ENCODE peak calls at places on chromosomes 12 and 14, in ten cellular contexts. One of them, this sample, is unnamed.

GRCh38 chr12:19988457-19988856 is 379.9 kb upstream of the PDE3A start:
- DNase-seq in T-helper 2 cell: no peak
- DNase-seq in WTC11: no peak
- DNase-seq in lower leg skin: no peak
- DNase-seq in A673: no peak
- DNase-seq in stimulated activated CD4-positive, alpha-beta T cell treated with anti-CD3 and anti-CD28 coated beads, Interleukin-2, amount 100 ng/mL, for 48 hours: no peak
- DNase-seq in fibroblast of the conjunctiva: peak; percentile 26
- DNase-seq in Caco-2: no peak
- DNase-seq in breast epithelium: no peak
- DNase-seq in effector memory CD8-positive, alpha-beta T cell: no peak
- DNase-seq in this sample: no peak

GRCh38 chr14:33914676-33915516 is 36.0 kb downstream of the EGLN3 start:
- DNase-seq in T-helper 2 cell: no peak
- DNase-seq in WTC11: no peak
- DNase-seq in lower leg skin: no peak
- DNase-seq in A673: peak; percentile 39
- DNase-seq in stimulated activated CD4-positive, alpha-beta T cell treated with anti-CD3 and anti-CD28 coated beads, Interleukin-2, amount 100 ng/mL, for 48 hours: no peak
- DNase-seq in fibroblast of the conjunctiva: peak; percentile 26
- DNase-seq in Caco-2: no peak
- DNase-seq in breast epithelium: no peak
- DNase-seq in effector memory CD8-positive, alpha-beta T cell: no peak
- DNase-seq in this sample: no peak

GRCh38 chr14:100539319-100539645 is 47.9 kb downstream of the BEGAIN start:
- DNase-seq in T-helper 2 cell: no peak
- DNase-seq in WTC11: no peak
- DNase-seq in lower leg skin: no peak
- DNase-seq in A673: no peak
- DNase-seq in stimulated activated CD4-positive, alpha-beta T cell treated with anti-CD3 and anti-CD28 coated beads, Interleukin-2, amount 100 ng/mL, for 48 hours: no peak
- DNase-seq in fibroblast of the conjunctiva: no peak
- DNase-seq in Caco-2: no peak
- DNase-seq in breast epithelium: peak; percentile 31
- DNase-seq in effector memory CD8-positive, alpha-beta T cell: no peak
- DNase-seq in this sample: no peak

GRCh38 chr12:17192721-17193120 is 586.8 kb upstream of the LMO3 start:
- DNase-seq in T-helper 2 cell: no peak
- DNase-seq in WTC11: no peak
- DNase-seq in lower leg skin: no peak
- DNase-seq in A673: no peak
- DNase-seq in stimulated activated CD4-positive, alpha-beta T cell treated with anti-CD3 and anti-CD28 coated beads, Interleukin-2, amount 100 ng/mL, for 48 hours: no peak
- DNase-seq in fibroblast of the conjunctiva: no peak
- DNase-seq in Caco-2: no peak
- DNase-seq in breast epithelium: no peak
- DNase-seq in effector memory CD8-positive, alpha-beta T cell: no peak
- DNase-seq in this sample: no peak

GRCh38 chr14:74671789-74672188 is 41.1 kb downstream of the AREL1 start:
- DNase-seq in T-helper 2 cell: no peak
- DNase-seq in WTC11: no peak
- DNase-seq in lower leg skin: no peak
- DNase-seq in A673: no peak
- DNase-seq in stimulated activated CD4-positive, alpha-beta T cell treated with anti-CD3 and anti-CD28 coated beads, Interleukin-2, amount 100 ng/mL, for 48 hours: no peak
- DNase-seq in fibroblast of the conjunctiva: no peak
- DNase-seq in Caco-2: no peak
- DNase-seq in breast epithelium: no peak
- DNase-seq in effector memory CD8-positive, alpha-beta T cell: no peak
- DNase-seq in this sample: no peak

GRCh38 chr14:50820786-50821185 is 10.2 kb downstream of the NIN start:
- DNase-seq in T-helper 2 cell: no peak
- DNase-seq in WTC11: no peak
- DNase-seq in lower leg skin: no peak
- DNase-seq in A673: no peak
- DNase-seq in stimulated activated CD4-positive, alpha-beta T cell treated with anti-CD3 and anti-CD28 coated beads, Interleukin-2, amount 100 ng/mL, for 48 hours: no peak
- DNase-seq in fibroblast of the conjunctiva: no peak
- DNase-seq in Caco-2: no peak
- DNase-seq in breast epithelium: no peak
- DNase-seq in effector memory CD8-positive, alpha-beta T cell: no peak
- DNase-seq in this sample: no peak

GRCh38 chr14:100309028-100309718 is 2.9 kb upstream of the SLC25A29 start:
- DNase-seq in T-helper 2 cell: no peak
- DNase-seq in WTC11: no peak
- DNase-seq in lower leg skin: no peak
- DNase-seq in A673: no peak
- DNase-seq in stimulated activated CD4-positive, alpha-beta T cell treated with anti-CD3 and anti-CD28 coated beads, Interleukin-2, amount 100 ng/mL, for 48 hours: no peak
- DNase-seq in fibroblast of the conjunctiva: no peak
- DNase-seq in Caco-2: no peak
- DNase-seq in breast epithelium: no peak
- DNase-seq in effector memory CD8-positive, alpha-beta T cell: no peak
- DNase-seq in this sample: no peak

GRCh38 chr12:14635776-14636175 is 60.6 kb downstream of the GUCY2C start:
- DNase-seq in T-helper 2 cell: no peak
- DNase-seq in WTC11: no peak
- DNase-seq in lower leg skin: no peak
- DNase-seq in A673: no peak
- DNase-seq in stimulated activated CD4-positive, alpha-beta T cell treated with anti-CD3 and anti-CD28 coated beads, Interleukin-2, amount 100 ng/mL, for 48 hours: no peak
- DNase-seq in fibroblast of the conjunctiva: no peak
- DNase-seq in Caco-2: no peak
- DNase-seq in breast epithelium: no peak
- DNase-seq in effector memory CD8-positive, alpha-beta T cell: no peak
- DNase-seq in this sample: no peak

GRCh38 chr14:105517096-105517495 is 9.3 kb upstream of the TMEM121 start:
- DNase-seq in T-helper 2 cell: no peak
- DNase-seq in WTC11: no peak
- DNase-seq in lower leg skin: no peak
- DNase-seq in A673: no peak
- DNase-seq in stimulated activated CD4-positive, alpha-beta T cell treated with anti-CD3 and anti-CD28 coated beads, Interleukin-2, amount 100 ng/mL, for 48 hours: no peak
- DNase-seq in fibroblast of the conjunctiva: no peak
- DNase-seq in Caco-2: no peak
- DNase-seq in breast epithelium: no peak
- DNase-seq in effector memory CD8-positive, alpha-beta T cell: no peak
- DNase-seq in this sample: no peak

GRCh38 chr14:104544362-104544761 is 35.2 kb upstream of the C14orf180 start:
- DNase-seq in T-helper 2 cell: no peak
- DNase-seq in WTC11: no peak
- DNase-seq in lower leg skin: no peak
- DNase-seq in A673: no peak
- DNase-seq in stimulated activated CD4-positive, alpha-beta T cell treated with anti-CD3 and anti-CD28 coated beads, Interleukin-2, amount 100 ng/mL, for 48 hours: no peak
- DNase-seq in fibroblast of the conjunctiva: no peak
- DNase-seq in Caco-2: no peak
- DNase-seq in breast epithelium: no peak
- DNase-seq in effector memory CD8-positive, alpha-beta T cell: no peak
- DNase-seq in this sample: peak; percentile 9

GRCh38 chr12:24600996-24601395 is 347.9 kb downstream of the BCAT1 start:
- DNase-seq in T-helper 2 cell: no peak
- DNase-seq in WTC11: no peak
- DNase-seq in lower leg skin: no peak
- DNase-seq in A673: peak; percentile 88
- DNase-seq in stimulated activated CD4-positive, alpha-beta T cell treated with anti-CD3 and anti-CD28 coated beads, Interleukin-2, amount 100 ng/mL, for 48 hours: no peak
- DNase-seq in fibroblast of the conjunctiva: no peak
- DNase-seq in Caco-2: no peak
- DNase-seq in breast epithelium: no peak
- DNase-seq in effector memory CD8-positive, alpha-beta T cell: no peak
- DNase-seq in this sample: no peak

GRCh38 chr12:3747543-3747942 is 5.4 kb downstream of the CRACR2A start:
- DNase-seq in T-helper 2 cell: no peak
- DNase-seq in WTC11: no peak
- DNase-seq in lower leg skin: no peak
- DNase-seq in A673: no peak
- DNase-seq in stimulated activated CD4-positive, alpha-beta T cell treated with anti-CD3 and anti-CD28 coated beads, Interleukin-2, amount 100 ng/mL, for 48 hours: no peak
- DNase-seq in fibroblast of the conjunctiva: no peak
- DNase-seq in Caco-2: no peak
- DNase-seq in breast epithelium: no peak
- DNase-seq in effector memory CD8-positive, alpha-beta T cell: peak; percentile 39
- DNase-seq in this sample: no peak

GRCh38 chr12:10285919-10286318 is 21.8 kb upstream of the KLRD1 start:
- DNase-seq in T-helper 2 cell: no peak
- DNase-seq in WTC11: no peak
- DNase-seq in lower leg skin: no peak
- DNase-seq in A673: no peak
- DNase-seq in stimulated activated CD4-positive, alpha-beta T cell treated with anti-CD3 and anti-CD28 coated beads, Interleukin-2, amount 100 ng/mL, for 48 hours: no peak
- DNase-seq in fibroblast of the conjunctiva: no peak
- DNase-seq in Caco-2: no peak
- DNase-seq in breast epithelium: no peak
- DNase-seq in effector memory CD8-positive, alpha-beta T cell: peak; percentile 18
- DNase-seq in this sample: no peak

GRCh38 chr12:15322164-15323054 is at the start of gene PTPRO:
- DNase-seq in T-helper 2 cell: no peak
- DNase-seq in WTC11: peak; percentile 70
- DNase-seq in lower leg skin: no peak
- DNase-seq in A673: peak; percentile 40
- DNase-seq in stimulated activated CD4-positive, alpha-beta T cell treated with anti-CD3 and anti-CD28 coated beads, Interleukin-2, amount 100 ng/mL, for 48 hours: no peak
- DNase-seq in fibroblast of the conjunctiva: no peak
- DNase-seq in Caco-2: no peak
- DNase-seq in breast epithelium: no peak
- DNase-seq in effector memory CD8-positive, alpha-beta T cell: no peak
- DNase-seq in this sample: no peak

GRCh38 chr12:12286441-12286840 is 19.6 kb upstream of the LRP6 start:
- DNase-seq in T-helper 2 cell: no peak
- DNase-seq in WTC11: no peak
- DNase-seq in lower leg skin: no peak
- DNase-seq in A673: no peak
- DNase-seq in stimulated activated CD4-positive, alpha-beta T cell treated with anti-CD3 and anti-CD28 coated beads, Interleukin-2, amount 100 ng/mL, for 48 hours: no peak
- DNase-seq in fibroblast of the conjunctiva: no peak
- DNase-seq in Caco-2: no peak
- DNase-seq in breast epithelium: no peak
- DNase-seq in effector memory CD8-positive, alpha-beta T cell: no peak
- DNase-seq in this sample: no peak

GRCh38 chr12:46024099-46024498 is 33.7 kb upstream of the SCAF11 start:
- DNase-seq in T-helper 2 cell: no peak
- DNase-seq in WTC11: no peak
- DNase-seq in lower leg skin: no peak
- DNase-seq in A673: no peak
- DNase-seq in stimulated activated CD4-positive, alpha-beta T cell treated with anti-CD3 and anti-CD28 coated beads, Interleukin-2, amount 100 ng/mL, for 48 hours: no peak
- DNase-seq in fibroblast of the conjunctiva: no peak
- DNase-seq in Caco-2: no peak
- DNase-seq in breast epithelium: no peak
- DNase-seq in effector memory CD8-positive, alpha-beta T cell: no peak
- DNase-seq in this sample: no peak

GRCh38 chr12:89325495-89325894 is 26.8 kb downstream of the DUSP6 start:
- DNase-seq in T-helper 2 cell: no peak
- DNase-seq in WTC11: no peak
- DNase-seq in lower leg skin: no peak
- DNase-seq in A673: no peak
- DNase-seq in stimulated activated CD4-positive, alpha-beta T cell treated with anti-CD3 and anti-CD28 coated beads, Interleukin-2, amount 100 ng/mL, for 48 hours: no peak
- DNase-seq in fibroblast of the conjunctiva: no peak
- DNase-seq in Caco-2: no peak
- DNase-seq in breast epithelium: no peak
- DNase-seq in effector memory CD8-positive, alpha-beta T cell: no peak
- DNase-seq in this sample: no peak

GRCh38 chr12:43812926-43813325 is 6.8 kb upstream of the TWF1 start:
- DNase-seq in T-helper 2 cell: no peak
- DNase-seq in WTC11: no peak
- DNase-seq in lower leg skin: no peak
- DNase-seq in A673: no peak
- DNase-seq in stimulated activated CD4-positive, alpha-beta T cell treated with anti-CD3 and anti-CD28 coated beads, Interleukin-2, amount 100 ng/mL, for 48 hours: no peak
- DNase-seq in fibroblast of the conjunctiva: no peak
- DNase-seq in Caco-2: no peak
- DNase-seq in breast epithelium: no peak
- DNase-seq in effector memory CD8-positive, alpha-beta T cell: no peak
- DNase-seq in this sample: no peak

GRCh38 chr14:39492267-39492666 is 60.0 kb upstream of the FBXO33 start:
- DNase-seq in T-helper 2 cell: no peak
- DNase-seq in WTC11: no peak
- DNase-seq in lower leg skin: no peak
- DNase-seq in A673: peak; percentile 58
- DNase-seq in stimulated activated CD4-positive, alpha-beta T cell treated with anti-CD3 and anti-CD28 coated beads, Interleukin-2, amount 100 ng/mL, for 48 hours: no peak
- DNase-seq in fibroblast of the conjunctiva: peak; percentile 23
- DNase-seq in Caco-2: no peak
- DNase-seq in breast epithelium: no peak
- DNase-seq in effector memory CD8-positive, alpha-beta T cell: no peak
- DNase-seq in this sample: no peak

GRCh38 chr12:116450406-116450910 is 108.7 kb upstream of the MAP1LC3B2 start:
- DNase-seq in T-helper 2 cell: no peak
- DNase-seq in WTC11: no peak
- DNase-seq in lower leg skin: no peak
- DNase-seq in A673: no peak
- DNase-seq in stimulated activated CD4-positive, alpha-beta T cell treated with anti-CD3 and anti-CD28 coated beads, Interleukin-2, amount 100 ng/mL, for 48 hours: no peak
- DNase-seq in fibroblast of the conjunctiva: no peak
- DNase-seq in Caco-2: no peak
- DNase-seq in breast epithelium: no peak
- DNase-seq in effector memory CD8-positive, alpha-beta T cell: no peak
- DNase-seq in this sample: no peak

GRCh38 chr12:31322651-31323248 is 3.2 kb downstream of the SINHCAF start:
- DNase-seq in T-helper 2 cell: no peak
- DNase-seq in WTC11: no peak
- DNase-seq in lower leg skin: no peak
- DNase-seq in A673: no peak
- DNase-seq in stimulated activated CD4-positive, alpha-beta T cell treated with anti-CD3 and anti-CD28 coated beads, Interleukin-2, amount 100 ng/mL, for 48 hours: no peak
- DNase-seq in fibroblast of the conjunctiva: no peak
- DNase-seq in Caco-2: no peak
- DNase-seq in breast epithelium: no peak
- DNase-seq in effector memory CD8-positive, alpha-beta T cell: no peak
- DNase-seq in this sample: no peak

GRCh38 chr14:36094963-36095362 is 81.6 kb downstream of the PTCSC3 start:
- DNase-seq in T-helper 2 cell: no peak
- DNase-seq in WTC11: no peak
- DNase-seq in lower leg skin: no peak
- DNase-seq in A673: no peak
- DNase-seq in stimulated activated CD4-positive, alpha-beta T cell treated with anti-CD3 and anti-CD28 coated beads, Interleukin-2, amount 100 ng/mL, for 48 hours: no peak
- DNase-seq in fibroblast of the conjunctiva: no peak
- DNase-seq in Caco-2: no peak
- DNase-seq in breast epithelium: no peak
- DNase-seq in effector memory CD8-positive, alpha-beta T cell: no peak
- DNase-seq in this sample: no peak

GRCh38 chr14:90818715-90819114 is 2.5 kb upstream of the TTC7B start:
- DNase-seq in T-helper 2 cell: no peak
- DNase-seq in WTC11: no peak
- DNase-seq in lower leg skin: no peak
- DNase-seq in A673: no peak
- DNase-seq in stimulated activated CD4-positive, alpha-beta T cell treated with anti-CD3 and anti-CD28 coated beads, Interleukin-2, amount 100 ng/mL, for 48 hours: no peak
- DNase-seq in fibroblast of the conjunctiva: no peak
- DNase-seq in Caco-2: peak; percentile 11
- DNase-seq in breast epithelium: no peak
- DNase-seq in effector memory CD8-positive, alpha-beta T cell: no peak
- DNase-seq in this sample: no peak

GRCh38 chr12:91637789-91638624 is 455.4 kb upstream of the DCN start:
- DNase-seq in T-helper 2 cell: no peak
- DNase-seq in WTC11: no peak
- DNase-seq in lower leg skin: no peak
- DNase-seq in A673: no peak
- DNase-seq in stimulated activated CD4-positive, alpha-beta T cell treated with anti-CD3 and anti-CD28 coated beads, Interleukin-2, amount 100 ng/mL, for 48 hours: no peak
- DNase-seq in fibroblast of the conjunctiva: no peak
- DNase-seq in Caco-2: no peak
- DNase-seq in breast epithelium: no peak
- DNase-seq in effector memory CD8-positive, alpha-beta T cell: no peak
- DNase-seq in this sample: no peak

GRCh38 chr14:68210729-68211299 is 391.2 kb downstream of the RAD51B start:
- DNase-seq in T-helper 2 cell: peak; percentile 7
- DNase-seq in WTC11: no peak
- DNase-seq in lower leg skin: peak; percentile 29
- DNase-seq in A673: no peak
- DNase-seq in stimulated activated CD4-positive, alpha-beta T cell treated with anti-CD3 and anti-CD28 coated beads, Interleukin-2, amount 100 ng/mL, for 48 hours: peak; percentile 41
- DNase-seq in fibroblast of the conjunctiva: peak; percentile 55
- DNase-seq in Caco-2: no peak
- DNase-seq in breast epithelium: no peak
- DNase-seq in effector memory CD8-positive, alpha-beta T cell: peak; percentile 45
- DNase-seq in this sample: peak; percentile 77